ENCODE peak calls at places on chromosomes 16 and 17, in nine cellular contexts. C is mammary epithelial cell, R is fibroblast of mammary gland, M is spleen, H is fibroblast of lung, Y is IMR-90, I is HCT116, D is BJ, G is upper lobe of right lung. U is an unnamed sample.

GRCh38 chr17:2177235-2177811 is 122.4 kb downstream of the HIC1 start:
- DNase-seq in G (no peak), H (peak), D (no peak), Y (peak), I (no peak), R (peak), M (no peak), C (peak), U (no peak)

GRCh38 chr17:71975998-71976649 is 144.7 kb upstream of the SOX9 start:
- DNase-seq in R (peak), Y (peak), H (peak), I (no peak), C (peak), D (peak), G (no peak), M (no peak), U (peak)

GRCh38 chr17:48646183-48647102 is 20.3 kb upstream of the HOXB9 start:
- DNase-seq in H (no peak), M (no peak), I (peak), D (no peak), R (no peak), Y (no peak), C (no peak), G (no peak), U (no peak)

GRCh38 chr16:30604316-30604947 is 5.8 kb downstream of the ZNF689 start:
- DNase-seq in G (no peak), M (peak), R (no peak), C (no peak), D (no peak), I (no peak), Y (no peak), H (no peak), U (no peak)

GRCh38 chr16:54390095-54390494 is 103.5 kb upstream of the IRX3 start:
- DNase-seq in I (no peak), G (no peak), D (no peak), M (no peak), C (no peak), Y (no peak), H (no peak), R (no peak), U (no peak)

GRCh38 chr17:63434951-63435571 is 11.0 kb downstream of the CYB561 start:
- DNase-seq in H (peak), C (peak), Y (peak), R (peak), G (peak), M (no peak), I (peak), D (no peak), U (peak)

GRCh38 chr16:56269276-56269675 is 78.0 kb downstream of the GNAO1 start:
- DNase-seq in Y (no peak), C (no peak), D (no peak), M (peak), H (no peak), G (peak), I (no peak), R (no peak), U (no peak)

GRCh38 chr17:69287168-69287567 is 39.8 kb downstream of the ABCA5 start:
- DNase-seq in H (peak), Y (peak), G (no peak), I (peak), M (no peak), D (no peak), R (peak), C (peak), U (peak)

GRCh38 chr17:8518858-8519257 is 83.2 kb downstream of the NDEL1 start:
- DNase-seq in M (no peak), C (no peak), H (no peak), R (no peak), Y (no peak), G (no peak), D (no peak), I (no peak), U (no peak)

GRCh38 chr16:80034948-80035700 is 434.6 kb upstream of the MAF start:
- DNase-seq in I (no peak), G (no peak), M (no peak), C (no peak), H (no peak), R (no peak), D (no peak), Y (no peak), U (no peak)

GRCh38 chr16:11716330-11716729 is 26.3 kb downstream of the TXNDC11 start:
- DNase-seq in I (no peak), C (no peak), R (no peak), H (no peak), D (no peak), G (no peak), Y (no peak), M (no peak), U (no peak)

GRCh38 chr17:5585814-5586558 is 1.7 kb upstream of the NLRP1 start:
- DNase-seq in R (no peak), Y (peak), H (peak), D (no peak), C (peak), M (no peak), G (no peak), I (no peak), U (peak)

GRCh38 chr17:9900744-9901143 is 4.3 kb downstream of the RCVRN start:
- DNase-seq in D (no peak), R (peak), C (no peak), I (no peak), Y (peak), M (no peak), G (no peak), H (no peak), U (peak)

GRCh38 chr17:43591750-43592562 is 45.8 kb upstream of the ETV4 start:
- DNase-seq in M (no peak), D (no peak), H (peak), R (peak), I (no peak), C (peak), G (no peak), Y (peak), U (peak)

GRCh38 chr17:78037280-78037679 is 78.8 kb downstream of the TNRC6C start:
- DNase-seq in R (no peak), I (no peak), M (no peak), G (no peak), H (no peak), D (no peak), C (no peak), Y (no peak), U (no peak)

GRCh38 chr16:3021449-3022207 is 1.5 kb downstream of the TNFRSF12A start:
- DNase-seq in D (peak), C (peak), G (peak), Y (peak), H (peak), R (peak), M (no peak), I (peak), U (peak)

GRCh38 chr17:76027159-76027839 is at the start of gene EVPL:
- DNase-seq in R (no peak), C (peak), D (no peak), Y (no peak), H (no peak), I (peak), M (no peak), G (peak), U (no peak)

GRCh38 chr17:17729620-17730249 is 48.5 kb downstream of the RAI1 start:
- DNase-seq in I (peak), M (no peak), H (no peak), D (no peak), C (no peak), Y (no peak), R (no peak), G (no peak), U (no peak)

GRCh38 chr17:40515491-40516041 is 14.1 kb upstream of the TNS4 start:
- DNase-seq in Y (no peak), D (no peak), G (peak), I (no peak), M (peak), H (no peak), C (no peak), R (no peak), U (no peak)

GRCh38 chr16:83899978-83900377 is 1.1 kb downstream of the MLYCD start:
- DNase-seq in M (no peak), R (no peak), C (no peak), I (no peak), H (no peak), G (no peak), Y (no peak), D (no peak), U (no peak)

GRCh38 chr16:78993342-78993741 is 607.2 kb downstream of the MAF start:
- DNase-seq in G (no peak), R (no peak), H (no peak), D (no peak), I (no peak), C (no peak), M (no peak), Y (no peak), U (no peak)

GRCh38 chr17:3636908-3637373 is 381 bp downstream of the CTNS start:
- DNase-seq in C (no peak), D (no peak), H (no peak), I (no peak), R (no peak), M (no peak), G (no peak), Y (no peak), U (no peak)

GRCh38 chr17:10624966-10625365 is 32.1 kb downstream of the MYH3 start:
- DNase-seq in M (peak), D (no peak), G (no peak), H (no peak), C (no peak), Y (no peak), R (no peak), I (no peak), U (no peak)

GRCh38 chr17:46795379-46795952 is 23.0 kb downstream of the WNT3 start:
- DNase-seq in I (peak), M (no peak), G (no peak), C (no peak), D (no peak), H (no peak), R (no peak), Y (no peak), U (no peak)

GRCh38 chr17:19339341-19339815 is 23.1 kb downstream of the B9D1 start:
- DNase-seq in I (no peak), M (no peak), Y (peak), H (peak), R (no peak), G (peak), C (no peak), D (no peak), U (peak)

GRCh38 chr17:56891751-56892150 is 22.1 kb downstream of the TRIM25 start:
- DNase-seq in I (no peak), D (no peak), G (peak), M (peak), Y (no peak), R (no peak), C (no peak), H (no peak), U (no peak)

GRCh38 chr16:6193718-6194117 is 1096.1 kb upstream of the EEF2KMT start:
- DNase-seq in Y (no peak), H (no peak), R (no peak), G (no peak), I (no peak), D (no peak), M (no peak), C (peak), U (no peak)

GRCh38 chr16:11270602-11271162 is 1.6 kb upstream of the TNP2 start:
- DNase-seq in R (no peak), I (no peak), H (no peak), M (no peak), C (no peak), Y (no peak), D (no peak), G (no peak), U (no peak)

GRCh38 chr17:49612721-49613120 is 37.0 kb downstream of the NXPH3 start:
- DNase-seq in H (no peak), G (no peak), D (no peak), R (no peak), C (no peak), M (no peak), Y (no peak), I (no peak), U (no peak)

GRCh38 chr16:11669380-11670146 is 1.3 kb downstream of the SNN start:
- DNase-seq in G (no peak), Y (peak), M (peak), H (peak), I (no peak), C (no peak), R (peak), D (no peak), U (peak)

GRCh38 chr17:80360396-80360795 is 54.6 kb upstream of the ENDOV start:
- DNase-seq in I (no peak), C (no peak), G (no peak), M (peak), Y (no peak), D (no peak), H (no peak), R (no peak), U (no peak)

GRCh38 chr17:80363120-80363515 is 51.8 kb upstream of the ENDOV start:
- DNase-seq in G (no peak), D (no peak), R (peak), H (peak), C (no peak), M (peak), Y (no peak), I (no peak), U (peak)

GRCh38 chr17:80362428-80363119 is 52.4 kb upstream of the ENDOV start:
- DNase-seq in D (peak), R (peak), I (no peak), G (no peak), C (no peak), M (peak), Y (peak), H (peak), U (peak)

GRCh38 chr17:80363518-80364090 is 51.4 kb upstream of the ENDOV start:
- DNase-seq in G (no peak), C (no peak), D (no peak), M (peak), Y (no peak), H (no peak), I (no peak), R (no peak), U (no peak)

GRCh38 chr17:80361495-80362220 is 53.3 kb upstream of the ENDOV start:
- DNase-seq in I (no peak), R (peak), G (no peak), Y (no peak), M (peak), C (no peak), D (no peak), H (peak), U (no peak)
- TF ChIP-seq CTCF in I (peak), R (peak), G (peak), Y (peak), M (no peak), C (peak), D (peak), H (peak), U (peak)

GRCh38 chr16:85237817-85238216 is 125.5 kb upstream of the CIBAR2 start:
- DNase-seq in I (no peak), Y (no peak), D (no peak), M (no peak), R (no peak), G (no peak), C (no peak), H (no peak), U (no peak)

GRCh38 chr16:85233520-85233919 is 121.2 kb upstream of the CIBAR2 start:
- DNase-seq in R (no peak), G (no peak), D (no peak), Y (no peak), H (no peak), M (no peak), I (no peak), C (no peak), U (no peak)

GRCh38 chr16:85234310-85235235 is 122.3 kb upstream of the CIBAR2 start:
- DNase-seq in C (no peak), D (no peak), M (peak), I (no peak), G (peak), R (peak), Y (peak), H (peak), U (peak)

GRCh38 chr16:85238233-85238647 is 126.0 kb upstream of the CIBAR2 start:
- DNase-seq in C (no peak), I (no peak), Y (peak), D (no peak), H (peak), G (peak), R (peak), M (no peak), U (peak)

GRCh38 chr16:85235988-85236831 is 123.9 kb upstream of the CIBAR2 start:
- DNase-seq in M (no peak), R (peak), H (peak), G (no peak), Y (no peak), I (no peak), D (no peak), C (no peak), U (peak)
- H3K4me3 ChIP-seq in M (peak), R (no peak), H (peak), G (peak), Y (peak), I (peak), D (peak), C (peak), U (peak)

GRCh38 chr16:81745704-81746558 is 33.2 kb upstream of the PLCG2 start:
- DNase-seq in R (peak), G (peak), I (peak), H (peak), Y (peak), M (peak), C (peak), D (no peak), U (peak)
- TF ChIP-seq CTCF in R (no peak), G (no peak), I (no peak), H (no peak), Y (no peak), M (no peak), C (no peak), D (no peak), U (no peak)

GRCh38 chr16:49700222-49700927 is 155.5 kb downstream of the ZNF423 start:
- DNase-seq in M (no peak), I (no peak), G (no peak), H (peak), Y (no peak), C (no peak), D (no peak), R (peak), U (peak)

GRCh38 chr16:49701867-49702494 is 153.9 kb downstream of the ZNF423 start:
- DNase-seq in Y (no peak), I (no peak), M (no peak), D (no peak), G (no peak), C (no peak), R (peak), H (peak), U (peak)

GRCh38 chr16:49699718-49700117 is 156.2 kb downstream of the ZNF423 start:
- DNase-seq in I (no peak), G (no peak), H (no peak), Y (no peak), M (no peak), R (no peak), D (no peak), C (no peak), U (no peak)

GRCh38 chr16:49698931-49699715 is 156.8 kb downstream of the ZNF423 start:
- DNase-seq in D (no peak), H (peak), R (peak), M (no peak), G (no peak), C (no peak), Y (no peak), I (no peak), U (peak)

DNA sequence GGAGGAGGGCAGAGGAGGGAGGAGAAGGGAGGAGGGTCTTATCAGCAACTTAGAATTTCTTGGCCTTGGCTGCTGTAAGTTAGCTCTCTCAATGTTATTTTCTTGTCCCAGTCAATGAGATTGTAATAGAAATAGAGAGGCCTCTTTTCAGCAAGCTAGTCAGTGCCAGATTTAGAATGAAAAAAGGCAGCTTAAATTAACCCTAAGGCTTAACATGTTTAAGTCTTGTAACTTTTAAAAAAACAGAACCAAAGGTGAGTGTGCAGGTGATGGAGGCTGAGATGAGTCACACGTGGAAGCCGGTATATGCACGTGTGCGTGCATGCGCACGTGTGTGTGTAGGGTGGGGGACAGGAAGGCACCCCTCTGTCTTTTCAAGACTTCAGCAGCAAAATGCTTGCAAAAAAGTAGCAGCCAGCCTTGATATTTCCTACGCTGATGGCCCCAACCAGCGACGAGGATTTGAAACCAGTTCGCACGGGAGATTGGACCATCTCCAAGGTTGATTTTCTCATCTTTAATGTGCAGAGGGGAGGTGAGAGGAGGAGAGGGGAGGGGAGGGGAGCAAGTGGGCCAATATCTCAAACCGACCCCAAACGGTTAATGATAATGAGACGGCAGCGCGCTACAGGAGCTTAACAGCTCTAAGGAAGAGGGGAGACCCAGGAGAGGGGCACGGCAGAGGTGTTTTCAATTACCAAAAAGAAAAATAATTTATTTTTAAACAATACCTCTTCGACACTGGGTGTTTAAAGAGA is 154.8 kb downstream of the ZNF423 start:
- DNase-seq in Y (no peak), D (no peak), R (no peak), I (no peak), G (no peak), H (peak), C (no peak), M (no peak), U (no peak)
- H3K4me3 ChIP-seq in Y (no peak), D (no peak), R (no peak), I (no peak), G (no peak), H (no peak), C (no peak), M (no peak), U (no peak)

U was measured in fibroblast of the aortic adventitia.